ENCODE peak calls at places on chromosomes 3 and 15, in eight cellular contexts. G is hepatocyte, N is ovary, A is dorsolateral prefrontal cortex, U is A549, J is tibial artery, P is left lung, V is cardiac muscle cell. M is an unnamed sample.

GRCh38 chr15:74653426-74654082 is 37.9 kb downstream of the CLK3 start:
- DNase-seq in J (no peak), A (no peak), P (no peak), N (no peak), U (no peak), G (no peak), V (peak), M (peak)

GRCh38 chr15:68228971-68229385 is 550 bp downstream of the CLN6 start:
- DNase-seq in J (peak), G (peak), P (no peak), V (no peak), U (peak), N (no peak), A (no peak), M (peak)

GRCh38 chr3:192879346-192880031 is 38.2 kb downstream of the MB21D2 start:
- DNase-seq in U (peak), V (peak), J (no peak), N (no peak), G (peak), A (no peak), P (no peak), M (peak)

GRCh38 chr3:54067060-54067459 is 55.3 kb upstream of the CACNA2D3 start:
- DNase-seq in V (no peak), U (no peak), P (no peak), J (no peak), N (no peak), A (no peak), G (no peak), M (no peak)

GRCh38 chr15:74618841-74619596 is 3.4 kb downstream of the CLK3 start:
- DNase-seq in J (no peak), V (no peak), U (no peak), N (no peak), G (no peak), P (no peak), A (no peak), M (no peak)

GRCh38 chr15:95286911-95287769 is 1043.4 kb upstream of the NR2F2 start:
- DNase-seq in N (peak), A (no peak), V (no peak), U (no peak), G (no peak), P (no peak), J (no peak), M (no peak)

GRCh38 chr3:139199421-139200010 is 144.3 kb upstream of the MRPS22 start:
- DNase-seq in A (no peak), J (no peak), G (no peak), N (no peak), U (no peak), P (no peak), V (no peak), M (no peak)

GRCh38 chr3:179482857-179483256 is 31.6 kb upstream of the GNB4 start:
- DNase-seq in U (no peak), P (no peak), A (no peak), G (no peak), N (no peak), J (no peak), V (no peak), M (no peak)

GRCh38 chr15:45638641-45639040 is 3.8 kb downstream of the SQOR start:
- DNase-seq in P (no peak), J (no peak), G (no peak), U (no peak), V (no peak), A (no peak), N (no peak), M (no peak)

GRCh38 chr3:3170998-3171397 is 8.5 kb downstream of the CRBN start:
- DNase-seq in U (peak), V (peak), J (no peak), A (no peak), G (peak), P (no peak), N (no peak), M (no peak)

GRCh38 chr3:30516238-30516637 is 90.2 kb upstream of the TGFBR2 start:
- DNase-seq in J (no peak), P (no peak), V (no peak), A (no peak), U (no peak), N (no peak), G (no peak), M (no peak)

GRCh38 chr3:189458536-189458935 is 172.7 kb upstream of the TP63 start:
- DNase-seq in P (no peak), A (no peak), V (peak), N (no peak), U (no peak), G (peak), J (no peak), M (peak)

GRCh38 chr15:56432304-56432703 is 32.6 kb downstream of the MNS1 start:
- DNase-seq in J (no peak), A (no peak), U (no peak), P (no peak), V (no peak), N (no peak), G (no peak), M (no peak)
- H3K27ac ChIP-seq in J (no peak), A (no peak), U (no peak), P (no peak), V (no peak), N (no peak), G (no peak), M (no peak)

GRCh38 chr3:48478631-48479555 is 25.1 kb downstream of the SHISA5 start:
- DNase-seq in N (no peak), G (no peak), A (no peak), J (peak), P (no peak), V (no peak), U (no peak), M (no peak)
- H3K4me3 ChIP-seq in N (no peak), G (no peak), A (no peak), J (no peak), P (no peak), V (no peak), U (no peak), M (no peak)

GRCh38 chr3:46214751-46215352 is 6.7 kb upstream of the CCR1 start:
- DNase-seq in A (no peak), N (no peak), G (peak), V (peak), P (no peak), J (no peak), U (peak), M (peak)
- TF ChIP-seq CTCF in A (peak), N (no peak), G (peak), V (peak), P (peak), J (no peak), U (no peak), M (no peak)

DNA sequence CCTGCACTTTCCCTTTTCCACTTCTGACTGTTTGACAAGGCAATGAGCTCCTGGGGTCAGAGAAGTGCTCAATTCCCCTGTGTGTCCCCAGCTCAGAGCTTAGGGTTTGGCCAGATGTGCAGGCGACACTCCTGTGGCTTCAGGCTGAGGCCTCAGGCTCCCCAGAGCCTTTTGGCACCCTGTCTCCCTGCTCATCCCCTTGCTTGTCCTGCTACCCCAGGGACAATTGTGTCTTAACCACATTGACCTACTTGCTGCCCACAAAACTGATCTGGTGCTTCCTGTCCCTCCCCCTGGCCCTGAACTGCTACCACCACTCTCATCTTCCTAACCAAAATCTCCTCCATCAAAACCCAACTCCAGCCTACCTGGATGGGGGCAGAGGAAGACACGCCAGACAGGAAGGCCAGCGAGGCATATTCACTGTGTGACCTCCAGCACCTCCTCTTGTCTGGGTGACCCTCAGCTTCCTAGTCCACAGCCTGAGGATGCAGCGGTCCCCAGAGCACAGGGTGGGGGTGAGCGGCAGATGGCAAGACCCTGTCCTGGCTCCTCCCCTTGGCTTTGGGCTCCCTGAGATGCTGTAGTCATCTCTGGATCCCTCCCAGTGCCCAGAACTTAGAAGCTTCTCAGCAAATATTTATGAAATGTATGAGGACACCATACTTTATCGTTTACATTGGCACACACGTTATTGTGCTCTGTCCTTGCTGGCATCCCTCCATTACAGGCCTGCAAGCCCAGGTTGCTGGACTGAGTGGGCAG is 98.9 kb upstream of the SLC6A6 start:
- DNase-seq in V (no peak), N (no peak), A (no peak), U (no peak), P (no peak), J (no peak), G (no peak), M (no peak)
- H3K27ac ChIP-seq in V (no peak), N (no peak), A (no peak), U (no peak), P (no peak), J (no peak), G (no peak), M (no peak)

GRCh38 chr3:1092061-1092460 is 763 bp upstream of the CNTN6 start:
- DNase-seq in A (no peak), N (no peak), V (peak), U (no peak), J (no peak), G (no peak), P (no peak), M (no peak)
- H3K4me3 ChIP-seq in A (no peak), N (no peak), V (no peak), U (no peak), J (no peak), G (no peak), P (no peak), M (no peak)

GRCh38 chr3:101867521-101867920 is 18.2 kb downstream of the NFKBIZ start:
- DNase-seq in U (no peak), J (no peak), N (no peak), G (no peak), V (peak), A (no peak), P (no peak), M (no peak)
- TF ChIP-seq CTCF in U (no peak), J (no peak), N (no peak), G (no peak), V (no peak), A (no peak), P (no peak), M (no peak)

GRCh38 chr15:25776071-25776740 is 86.9 kb downstream of the ATP10A start:
- DNase-seq in V (no peak), P (no peak), U (no peak), J (no peak), A (no peak), G (no peak), N (no peak), M (no peak)
- H3K27ac ChIP-seq in V (no peak), P (no peak), U (peak), J (peak), A (no peak), G (no peak), N (no peak), M (peak)

GRCh38 chr3:42164635-42165034 is 73.5 kb downstream of the TRAK1 start:
- DNase-seq in U (no peak), N (no peak), A (no peak), V (no peak), G (no peak), J (peak), P (no peak), M (no peak)

GRCh38 chr3:42163622-42164244 is 72.6 kb downstream of the TRAK1 start:
- DNase-seq in P (no peak), A (no peak), J (no peak), V (no peak), G (no peak), N (no peak), U (no peak), M (no peak)

GRCh38 chr3:42166214-42166613 is 75.1 kb downstream of the TRAK1 start:
- DNase-seq in G (no peak), N (no peak), A (no peak), V (no peak), U (no peak), P (no peak), J (no peak), M (no peak)

GRCh38 chr3:42166662-42167300 is 75.6 kb downstream of the TRAK1 start:
- DNase-seq in J (no peak), V (no peak), P (no peak), G (no peak), A (no peak), U (no peak), N (no peak), M (no peak)

DNA sequence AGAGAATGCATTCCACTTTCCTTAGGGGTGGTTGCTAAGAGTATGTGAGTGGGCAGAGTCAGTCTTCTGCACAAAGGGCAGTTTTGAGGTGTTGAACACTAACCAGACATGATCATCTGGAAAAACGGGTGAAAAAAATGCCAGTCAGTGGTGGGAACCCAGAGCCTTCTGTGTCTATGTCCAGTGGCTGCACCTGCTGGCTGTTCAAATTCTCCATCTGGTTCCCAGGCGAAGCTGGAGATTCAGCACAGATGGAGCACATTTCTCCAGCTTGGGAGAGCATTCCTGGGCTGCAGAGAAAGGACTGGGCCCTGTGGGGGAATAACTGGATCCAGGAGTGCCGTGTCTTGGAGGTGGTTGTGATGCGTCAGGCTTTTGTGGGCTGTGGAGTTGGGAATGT is 74.1 kb downstream of the TRAK1 start:
- DNase-seq in V (no peak), N (no peak), P (no peak), U (no peak), G (no peak), A (no peak), J (no peak), M (no peak)
- H3K4me3 ChIP-seq in V (no peak), N (no peak), P (no peak), U (no peak), G (no peak), A (no peak), J (no peak), M (no peak)

GRCh38 chr3:50237754-50238548 is 1.9 kb downstream of the GNAI2 start:
- DNase-seq in V (peak), N (peak), P (peak), J (peak), U (no peak), A (peak), G (peak), M (peak)
- TF ChIP-seq CTCF in V (no peak), N (no peak), P (no peak), J (no peak), U (no peak), A (peak), G (no peak), M (no peak)

GRCh38 chr3:194163697-194164096 is 27.7 kb downstream of the HES1 start:
- DNase-seq in V (no peak), G (no peak), U (no peak), N (no peak), A (no peak), P (no peak), J (no peak), M (no peak)

GRCh38 chr3:194166682-194167479 is 30.9 kb downstream of the HES1 start:
- DNase-seq in J (no peak), A (no peak), U (no peak), N (no peak), G (peak), P (no peak), V (peak), M (peak)

GRCh38 chr3:194167480-194167862 is 31.5 kb downstream of the HES1 start:
- DNase-seq in J (no peak), A (no peak), G (no peak), N (no peak), P (no peak), V (no peak), U (no peak), M (no peak)

GRCh38 chr3:194167873-194168272 is 31.9 kb downstream of the HES1 start:
- DNase-seq in A (no peak), N (no peak), G (no peak), V (no peak), J (no peak), U (no peak), P (no peak), M (no peak)

GRCh38 chr3:194165619-194166018 is 29.7 kb downstream of the HES1 start:
- DNase-seq in V (no peak), U (no peak), J (no peak), N (no peak), P (no peak), G (no peak), A (no peak), M (no peak)
- H3K27ac ChIP-seq in V (no peak), U (no peak), J (no peak), N (no peak), P (no peak), G (no peak), A (no peak), M (peak)